ENCODE peak calls at places on chromosomes 13 and 19, in ten cellular contexts. One of them, this sample, is unnamed.

GRCh38 chr19:47723573-47723923 is 10.3 kb downstream of the EHD2 start:
- DNase-seq in adrenal gland: peak
- DNase-seq in colonic mucosa: no peak
- DNase-seq in A549: no peak
- DNase-seq in K562: no peak
- DNase-seq in omental fat pad: no peak
- DNase-seq in fibroblast of pulmonary artery: peak
- DNase-seq in AG10803: peak
- DNase-seq in Calu3: peak
- DNase-seq in HepG2: peak
- DNase-seq in this sample: no peak

GRCh38 chr13:97234236-97234635 is 12.1 kb downstream of the MBNL2 start:
- DNase-seq in adrenal gland: no peak
- DNase-seq in colonic mucosa: peak
- DNase-seq in A549: no peak
- DNase-seq in K562: no peak
- DNase-seq in omental fat pad: no peak
- DNase-seq in fibroblast of pulmonary artery: no peak
- DNase-seq in AG10803: no peak
- DNase-seq in Calu3: no peak
- DNase-seq in HepG2: peak
- DNase-seq in this sample: no peak

GRCh38 chr19:43534811-43535761 is 2.1 kb downstream of the ZNF575 start:
- DNase-seq in adrenal gland: peak
- DNase-seq in colonic mucosa: peak
- DNase-seq in A549: peak
- DNase-seq in K562: peak
- DNase-seq in omental fat pad: peak
- DNase-seq in fibroblast of pulmonary artery: peak
- DNase-seq in AG10803: peak
- DNase-seq in Calu3: peak
- DNase-seq in HepG2: peak
- DNase-seq in this sample: peak

GRCh38 chr13:36919833-36920611 is at the start of gene SMAD9:
- DNase-seq in adrenal gland: peak
- DNase-seq in colonic mucosa: peak
- DNase-seq in A549: peak
- DNase-seq in K562: peak
- DNase-seq in omental fat pad: peak
- DNase-seq in fibroblast of pulmonary artery: peak
- DNase-seq in AG10803: peak
- DNase-seq in Calu3: peak
- DNase-seq in HepG2: peak
- DNase-seq in this sample: peak

GRCh38 chr13:48266967-48267639 is 34.1 kb downstream of the ITM2B start:
- DNase-seq in adrenal gland: no peak
- DNase-seq in colonic mucosa: no peak
- DNase-seq in A549: no peak
- DNase-seq in K562: no peak
- DNase-seq in omental fat pad: no peak
- DNase-seq in fibroblast of pulmonary artery: no peak
- DNase-seq in AG10803: no peak
- DNase-seq in Calu3: no peak
- DNase-seq in HepG2: no peak
- DNase-seq in this sample: no peak

GRCh38 chr19:47670736-47671135 is 42.5 kb upstream of the EHD2 start:
- DNase-seq in adrenal gland: no peak
- DNase-seq in colonic mucosa: no peak
- DNase-seq in A549: no peak
- DNase-seq in K562: no peak
- DNase-seq in omental fat pad: no peak
- DNase-seq in fibroblast of pulmonary artery: no peak
- DNase-seq in AG10803: no peak
- DNase-seq in Calu3: no peak
- DNase-seq in HepG2: no peak
- DNase-seq in this sample: no peak

GRCh38 chr19:13154241-13154778 is 4.1 kb downstream of the IER2 start:
- DNase-seq in adrenal gland: peak
- DNase-seq in colonic mucosa: peak
- DNase-seq in A549: no peak
- DNase-seq in K562: peak
- DNase-seq in omental fat pad: peak
- DNase-seq in fibroblast of pulmonary artery: peak
- DNase-seq in AG10803: peak
- DNase-seq in Calu3: no peak
- DNase-seq in HepG2: peak
- DNase-seq in this sample: peak

GRCh38 chr19:28847468-28847867 is 365.5 kb downstream of the UQCRFS1 start:
- DNase-seq in adrenal gland: no peak
- DNase-seq in colonic mucosa: no peak
- DNase-seq in A549: no peak
- DNase-seq in K562: no peak
- DNase-seq in omental fat pad: no peak
- DNase-seq in fibroblast of pulmonary artery: no peak
- DNase-seq in AG10803: peak
- DNase-seq in Calu3: no peak
- DNase-seq in HepG2: no peak
- DNase-seq in this sample: no peak

GRCh38 chr19:50333737-50334617 is 4.8 kb upstream of the KCNC3 start:
- DNase-seq in adrenal gland: peak
- DNase-seq in colonic mucosa: peak
- DNase-seq in A549: peak
- DNase-seq in K562: peak
- DNase-seq in omental fat pad: peak
- DNase-seq in fibroblast of pulmonary artery: peak
- DNase-seq in AG10803: no peak
- DNase-seq in Calu3: peak
- DNase-seq in HepG2: no peak
- DNase-seq in this sample: peak

GRCh38 chr19:33812388-33813330 is 16.0 kb downstream of the KCTD15 start:
- DNase-seq in adrenal gland: no peak
- DNase-seq in colonic mucosa: no peak
- DNase-seq in A549: no peak
- DNase-seq in K562: peak
- DNase-seq in omental fat pad: no peak
- DNase-seq in fibroblast of pulmonary artery: no peak
- DNase-seq in AG10803: no peak
- DNase-seq in Calu3: no peak
- DNase-seq in HepG2: no peak
- DNase-seq in this sample: no peak

GRCh38 chr13:20291675-20292074 is 59.6 kb upstream of the GJB6 start:
- DNase-seq in adrenal gland: no peak
- DNase-seq in colonic mucosa: no peak
- DNase-seq in A549: no peak
- DNase-seq in K562: no peak
- DNase-seq in omental fat pad: no peak
- DNase-seq in fibroblast of pulmonary artery: no peak
- DNase-seq in AG10803: no peak
- DNase-seq in Calu3: no peak
- DNase-seq in HepG2: no peak
- DNase-seq in this sample: no peak

GRCh38 chr13:20291037-20291436 is 58.9 kb upstream of the GJB6 start:
- DNase-seq in adrenal gland: no peak
- DNase-seq in colonic mucosa: no peak
- DNase-seq in A549: no peak
- DNase-seq in K562: no peak
- DNase-seq in omental fat pad: no peak
- DNase-seq in fibroblast of pulmonary artery: no peak
- DNase-seq in AG10803: no peak
- DNase-seq in Calu3: no peak
- DNase-seq in HepG2: no peak
- DNase-seq in this sample: no peak

GRCh38 chr13:20295956-20296355 is 63.8 kb upstream of the GJB6 start:
- DNase-seq in adrenal gland: no peak
- DNase-seq in colonic mucosa: no peak
- DNase-seq in A549: no peak
- DNase-seq in K562: no peak
- DNase-seq in omental fat pad: no peak
- DNase-seq in fibroblast of pulmonary artery: no peak
- DNase-seq in AG10803: no peak
- DNase-seq in Calu3: no peak
- DNase-seq in HepG2: no peak
- DNase-seq in this sample: no peak

GRCh38 chr13:20297181-20297580 is 65.1 kb upstream of the GJB6 start:
- DNase-seq in adrenal gland: no peak
- DNase-seq in colonic mucosa: no peak
- DNase-seq in A549: no peak
- DNase-seq in K562: no peak
- DNase-seq in omental fat pad: no peak
- DNase-seq in fibroblast of pulmonary artery: no peak
- DNase-seq in AG10803: no peak
- DNase-seq in Calu3: no peak
- DNase-seq in HepG2: no peak
- DNase-seq in this sample: no peak

DNA sequence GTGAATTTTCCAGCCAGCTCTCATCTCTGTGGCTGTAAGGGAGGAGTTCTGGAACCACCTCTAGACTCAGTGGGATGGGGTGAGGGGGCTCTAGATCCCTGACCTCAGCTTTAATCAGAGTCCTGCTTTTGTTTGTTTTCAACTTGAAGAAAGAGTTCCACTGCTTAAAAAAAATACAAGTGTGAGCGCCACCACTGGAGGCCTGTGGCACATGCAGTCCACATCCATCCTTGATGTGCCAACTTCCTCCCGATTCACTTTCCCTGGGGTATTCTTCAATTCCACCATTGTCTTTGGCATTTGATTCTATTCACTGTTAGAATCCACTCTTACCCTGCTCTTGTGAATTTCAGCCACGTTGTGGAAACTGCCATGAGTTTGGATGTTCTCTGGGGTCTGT is 62.4 kb upstream of the GJB6 start:
- DNase-seq in adrenal gland: no peak
- DNase-seq in colonic mucosa: no peak
- DNase-seq in A549: peak
- DNase-seq in K562: no peak
- DNase-seq in omental fat pad: no peak
- DNase-seq in fibroblast of pulmonary artery: no peak
- DNase-seq in AG10803: no peak
- DNase-seq in Calu3: no peak
- DNase-seq in HepG2: no peak
- DNase-seq in this sample: no peak
- TF ChIP-seq CTCF in adrenal gland: no peak
- TF ChIP-seq CTCF in colonic mucosa: no peak
- TF ChIP-seq CTCF in A549: peak
- TF ChIP-seq CTCF in K562: no peak
- TF ChIP-seq CTCF in omental fat pad: no peak
- TF ChIP-seq CTCF in fibroblast of pulmonary artery: peak
- TF ChIP-seq CTCF in AG10803: peak
- TF ChIP-seq CTCF in Calu3: no peak
- TF ChIP-seq CTCF in HepG2: peak
- TF ChIP-seq CTCF in this sample: peak

DNA sequence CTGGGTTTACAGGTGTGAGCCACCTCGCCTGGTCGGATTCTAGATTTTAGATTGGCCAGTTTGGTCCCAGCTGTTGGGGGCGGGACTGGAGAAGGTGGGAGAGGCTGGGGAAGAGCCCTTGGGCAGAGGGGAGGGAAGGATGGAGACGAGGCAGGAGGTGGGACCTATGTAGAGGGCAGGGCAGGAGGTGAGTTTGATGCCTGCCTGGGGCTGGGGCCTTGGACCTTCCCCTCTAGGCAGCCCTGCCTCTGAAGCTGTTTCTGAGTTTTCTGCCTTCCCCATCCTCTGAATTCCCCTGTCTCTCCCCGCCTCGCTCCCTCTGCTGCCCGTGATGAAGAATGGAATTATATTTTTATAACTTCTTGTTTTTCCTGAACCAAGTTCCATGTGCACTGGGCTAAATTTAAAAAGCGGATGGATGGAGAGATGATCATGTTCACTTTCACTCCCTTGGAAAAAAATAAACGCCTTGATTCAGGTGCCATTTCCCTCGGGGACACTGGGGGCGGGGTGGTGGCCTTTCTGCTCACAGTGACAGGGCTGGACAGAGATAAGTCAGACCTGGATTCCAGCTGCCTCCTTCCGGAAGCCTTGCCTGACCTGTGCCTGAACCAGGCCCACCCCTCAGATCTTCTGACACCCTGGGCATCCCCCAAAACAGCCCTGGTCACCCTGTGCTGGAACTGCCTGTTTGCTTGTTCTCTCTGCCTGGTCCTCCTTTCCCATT is 16.5 kb upstream of the TNFAIP8L1 start:
- DNase-seq in adrenal gland: no peak
- DNase-seq in colonic mucosa: no peak
- DNase-seq in A549: no peak
- DNase-seq in K562: peak
- DNase-seq in omental fat pad: no peak
- DNase-seq in fibroblast of pulmonary artery: no peak
- DNase-seq in AG10803: no peak
- DNase-seq in Calu3: no peak
- DNase-seq in HepG2: peak
- DNase-seq in this sample: no peak
- TF ChIP-seq CTCF in adrenal gland: no peak
- TF ChIP-seq CTCF in colonic mucosa: no peak
- TF ChIP-seq CTCF in A549: no peak
- TF ChIP-seq CTCF in K562: peak
- TF ChIP-seq CTCF in omental fat pad: no peak
- TF ChIP-seq CTCF in fibroblast of pulmonary artery: no peak
- TF ChIP-seq CTCF in AG10803: peak
- TF ChIP-seq CTCF in Calu3: no peak
- TF ChIP-seq CTCF in HepG2: peak
- TF ChIP-seq CTCF in this sample: no peak

DNA sequence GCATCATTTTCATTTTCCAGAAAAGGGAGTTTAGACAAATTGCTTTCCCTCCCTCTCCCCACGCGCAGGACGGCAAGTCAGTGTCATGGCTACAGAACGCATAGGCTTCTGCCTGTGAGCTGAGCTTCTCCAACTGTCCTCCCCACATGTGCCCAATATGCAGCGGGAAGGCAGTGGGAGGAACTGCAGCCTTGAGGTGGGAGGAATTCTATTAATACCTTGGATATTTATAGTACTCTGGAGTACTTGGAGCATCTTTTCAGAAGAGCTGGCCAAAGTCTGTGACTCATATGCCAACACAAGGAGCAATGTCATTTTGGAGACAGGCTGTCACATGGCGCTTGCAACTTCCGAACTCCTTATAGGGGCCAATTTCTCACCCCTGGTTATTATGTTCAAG is 245.1 kb upstream of the SERP2 start:
- DNase-seq in adrenal gland: peak
- DNase-seq in colonic mucosa: no peak
- DNase-seq in A549: no peak
- DNase-seq in K562: no peak
- DNase-seq in omental fat pad: no peak
- DNase-seq in fibroblast of pulmonary artery: no peak
- DNase-seq in AG10803: peak
- DNase-seq in Calu3: no peak
- DNase-seq in HepG2: no peak
- DNase-seq in this sample: no peak
- TF ChIP-seq CTCF in adrenal gland: no peak
- TF ChIP-seq CTCF in colonic mucosa: no peak
- TF ChIP-seq CTCF in A549: no peak
- TF ChIP-seq CTCF in K562: no peak
- TF ChIP-seq CTCF in omental fat pad: no peak
- TF ChIP-seq CTCF in fibroblast of pulmonary artery: no peak
- TF ChIP-seq CTCF in AG10803: peak
- TF ChIP-seq CTCF in Calu3: no peak
- TF ChIP-seq CTCF in HepG2: no peak
- TF ChIP-seq CTCF in this sample: no peak

GRCh38 chr19:10003271-10003670 is 7.0 kb downstream of the COL5A3 start:
- DNase-seq in adrenal gland: no peak
- DNase-seq in colonic mucosa: no peak
- DNase-seq in A549: no peak
- DNase-seq in K562: no peak
- DNase-seq in omental fat pad: no peak
- DNase-seq in fibroblast of pulmonary artery: no peak
- DNase-seq in AG10803: no peak
- DNase-seq in Calu3: no peak
- DNase-seq in HepG2: no peak
- DNase-seq in this sample: no peak
- TF ChIP-seq CTCF in adrenal gland: no peak
- TF ChIP-seq CTCF in colonic mucosa: no peak
- TF ChIP-seq CTCF in A549: no peak
- TF ChIP-seq CTCF in K562: no peak
- TF ChIP-seq CTCF in omental fat pad: no peak
- TF ChIP-seq CTCF in fibroblast of pulmonary artery: no peak
- TF ChIP-seq CTCF in AG10803: no peak
- TF ChIP-seq CTCF in Calu3: no peak
- TF ChIP-seq CTCF in HepG2: no peak
- TF ChIP-seq CTCF in this sample: no peak

This sample was measured in mesothelial cell of epicardium.